ENCODE peak calls at places on chromosome 6, in ten cellular contexts. M, C, I, U, A, F, L, P, V and K are unnamed samples.

GRCh38 chr6:41779336-41779735 is 364 bp downstream of the FRS3 start:
- DNase-seq in M (no peak), C (no peak), I (no peak), U (no peak), A (no peak), F (no peak), L (no peak), P (no peak), V (no peak), K (no peak)

GRCh38 chr6:4788953-4789584 is 12.9 kb downstream of the CDYL start:
- DNase-seq in M (no peak), C (no peak), I (no peak), U (no peak), A (no peak), F (no peak), L (no peak), P (no peak), V (no peak), K (no peak)

GRCh38 chr6:22943331-22943730 is 374.0 kb downstream of the HDGFL1 start:
- DNase-seq in M (no peak), C (no peak), I (no peak), U (no peak), A (no peak), F (no peak), L (no peak), P (no peak), V (no peak), K (no peak)

GRCh38 chr6:149473080-149474052 is 11.4 kb downstream of the ZC3H12D start:
- DNase-seq in M (no peak), C (no peak), I (no peak), U (no peak), A (no peak), F (no peak), L (no peak), P (no peak), V (peak), K (peak)

GRCh38 chr6:148528292-148528691 is 185.7 kb downstream of the SASH1 start:
- DNase-seq in M (peak), C (no peak), I (no peak), U (no peak), A (no peak), F (no peak), L (no peak), P (no peak), V (no peak), K (no peak)

GRCh38 chr6:28139860-28140500 is 1.7 kb upstream of the ZKSCAN8 start:
- DNase-seq in M (no peak), C (no peak), I (no peak), U (no peak), A (no peak), F (no peak), L (no peak), P (no peak), V (no peak), K (no peak)

GRCh38 chr6:139313784-139314545 is 22.2 kb upstream of the TXLNB start:
- DNase-seq in M (peak), C (no peak), I (no peak), U (no peak), A (no peak), F (no peak), L (no peak), P (no peak), V (no peak), K (no peak)

GRCh38 chr6:14703586-14703985 is 542.3 kb upstream of the JARID2 start:
- DNase-seq in M (peak), C (no peak), I (peak), U (no peak), A (no peak), F (no peak), L (no peak), P (peak), V (no peak), K (no peak)

GRCh38 chr6:169092375-169092774 is 161.3 kb downstream of the THBS2 start:
- DNase-seq in M (peak), C (no peak), I (no peak), U (no peak), A (peak), F (no peak), L (no peak), P (peak), V (no peak), K (no peak)

GRCh38 chr6:19415605-19416326 is 421.4 kb upstream of the ID4 start:
- DNase-seq in M (peak), C (no peak), I (peak), U (no peak), A (peak), F (no peak), L (peak), P (peak), V (no peak), K (peak)

GRCh38 chr6:31203345-31203979 is 33.0 kb upstream of the POU5F1 start:
- DNase-seq in M (peak), C (no peak), I (no peak), U (peak), A (peak), F (no peak), L (peak), P (no peak), V (peak), K (peak)

GRCh38 chr6:15369838-15370237 is 124.0 kb downstream of the JARID2 start:
- DNase-seq in M (no peak), C (no peak), I (no peak), U (no peak), A (no peak), F (no peak), L (no peak), P (peak), V (no peak), K (no peak)

GRCh38 chr6:827431-827830 is 134.5 kb upstream of the EXOC2 start:
- DNase-seq in M (no peak), C (no peak), I (no peak), U (peak), A (no peak), F (no peak), L (no peak), P (no peak), V (no peak), K (no peak)

GRCh38 chr6:41046084-41046483 is 3.8 kb downstream of the TSPO2 start:
- DNase-seq in M (no peak), C (no peak), I (no peak), U (no peak), A (no peak), F (no peak), L (no peak), P (no peak), V (no peak), K (no peak)

GRCh38 chr6:4902363-4902762 is 101.5 kb downstream of the RPP40 start:
- DNase-seq in M (no peak), C (no peak), I (no peak), U (no peak), A (no peak), F (no peak), L (no peak), P (no peak), V (no peak), K (no peak)

GRCh38 chr6:105209950-105210706 is 30.3 kb upstream of the POPDC3 start:
- DNase-seq in M (peak), C (no peak), I (peak), U (no peak), A (peak), F (no peak), L (no peak), P (peak), V (peak), K (peak)

GRCh38 chr6:150016324-150017185 is 8.8 kb downstream of the RAET1L start:
- DNase-seq in M (peak), C (peak), I (peak), U (peak), A (peak), F (no peak), L (no peak), P (peak), V (peak), K (peak)

GRCh38 chr6:7505196-7505699 is 36.2 kb upstream of the DSP start:
- DNase-seq in M (peak), C (no peak), I (peak), U (no peak), A (peak), F (no peak), L (peak), P (peak), V (peak), K (peak)

GRCh38 chr6:136446579-136447182 is 103.5 kb downstream of the MAP7 start:
- DNase-seq in M (peak), C (no peak), I (no peak), U (no peak), A (peak), F (no peak), L (no peak), P (peak), V (no peak), K (peak)

GRCh38 chr6:36843169-36843568 is 3.9 kb upstream of the CPNE5 start:
- DNase-seq in M (no peak), C (no peak), I (no peak), U (no peak), A (no peak), F (no peak), L (no peak), P (no peak), V (no peak), K (no peak)

GRCh38 chr6:33670971-33671370 is 40.5 kb downstream of the UQCC2 start:
- DNase-seq in M (no peak), C (no peak), I (no peak), U (no peak), A (no peak), F (no peak), L (no peak), P (no peak), V (no peak), K (no peak)

GRCh38 chr6:151269318-151269995 is 29.7 kb downstream of the AKAP12 start:
- DNase-seq in M (peak), C (no peak), I (peak), U (no peak), A (peak), F (no peak), L (peak), P (peak), V (peak), K (peak)

GRCh38 chr6:160249687-160250086 is 8.9 kb downstream of the SLC22A2 start:
- DNase-seq in M (no peak), C (no peak), I (no peak), U (no peak), A (no peak), F (no peak), L (no peak), P (no peak), V (no peak), K (peak)

GRCh38 chr6:152552616-152553209 is 84.4 kb downstream of the SYNE1 start:
- DNase-seq in M (peak), C (peak), I (peak), U (peak), A (peak), F (peak), L (peak), P (peak), V (peak), K (peak)

GRCh38 chr6:50120300-50120699 is 70.6 kb upstream of the DEFB112 start:
- DNase-seq in M (no peak), C (no peak), I (no peak), U (no peak), A (no peak), F (no peak), L (peak), P (peak), V (no peak), K (peak)

GRCh38 chr6:105014954-105015353 is 58.0 kb downstream of the LIN28B start:
- DNase-seq in M (no peak), C (no peak), I (no peak), U (no peak), A (no peak), F (no peak), L (no peak), P (no peak), V (no peak), K (no peak)

GRCh38 chr6:41288025-41288777 is 1.7 kb upstream of the TREM1 start:
- DNase-seq in M (peak), C (no peak), I (no peak), U (peak), A (peak), F (no peak), L (no peak), P (no peak), V (no peak), K (peak)

GRCh38 chr6:152398316-152398715 is 238.8 kb downstream of the SYNE1 start:
- DNase-seq in M (no peak), C (no peak), I (no peak), U (no peak), A (no peak), F (no peak), L (no peak), P (no peak), V (no peak), K (no peak)

GRCh38 chr6:131955192-131955591 is 4.0 kb upstream of the CCN2 start:
- DNase-seq in M (no peak), C (no peak), I (no peak), U (no peak), A (no peak), F (no peak), L (no peak), P (no peak), V (no peak), K (no peak)

GRCh38 chr6:12749531-12750379 is 33.2 kb downstream of the PHACTR1 start:
- DNase-seq in M (no peak), C (peak), I (no peak), U (no peak), A (no peak), F (no peak), L (no peak), P (peak), V (no peak), K (no peak)

GRCh38 chr6:170444056-170444505 is 109.0 kb downstream of the PSMB1 start:
- DNase-seq in M (no peak), C (no peak), I (no peak), U (no peak), A (no peak), F (no peak), L (no peak), P (no peak), V (no peak), K (no peak)

GRCh38 chr6:77440206-77440976 is 22.9 kb downstream of the HTR1B start:
- DNase-seq in M (peak), C (no peak), I (no peak), U (no peak), A (no peak), F (no peak), L (no peak), P (no peak), V (no peak), K (no peak)

GRCh38 chr6:100426689-100427338 is 37.9 kb downstream of the SIM1 start:
- DNase-seq in M (no peak), C (no peak), I (no peak), U (no peak), A (no peak), F (no peak), L (no peak), P (peak), V (no peak), K (no peak)

GRCh38 chr6:115870464-115870863 is 190.2 kb downstream of the FRK start:
- DNase-seq in M (no peak), C (no peak), I (no peak), U (no peak), A (no peak), F (no peak), L (no peak), P (no peak), V (no peak), K (no peak)

GRCh38 chr6:124928831-124929230 is 33.4 kb upstream of the RNF217 start:
- DNase-seq in M (no peak), C (no peak), I (no peak), U (no peak), A (no peak), F (no peak), L (peak), P (no peak), V (no peak), K (peak)

GRCh38 chr6:113645576-113645970 is 211.6 kb upstream of the MARCKS start:
- DNase-seq in M (peak), C (no peak), I (peak), U (no peak), A (peak), F (no peak), L (peak), P (peak), V (no peak), K (peak)

GRCh38 chr6:110378552-110378951 is 20.4 kb upstream of the METTL24 start:
- DNase-seq in M (no peak), C (no peak), I (no peak), U (no peak), A (no peak), F (no peak), L (no peak), P (no peak), V (no peak), K (no peak)

GRCh38 chr6:137681445-137682009 is 185.5 kb upstream of the TNFAIP3 start:
- DNase-seq in M (no peak), C (no peak), I (no peak), U (no peak), A (no peak), F (no peak), L (no peak), P (no peak), V (peak), K (no peak)

GRCh38 chr6:111837641-111838500 is 35.4 kb downstream of the FYN start:
- DNase-seq in M (no peak), C (no peak), I (no peak), U (peak), A (no peak), F (no peak), L (no peak), P (no peak), V (no peak), K (no peak)

GRCh38 chr6:1848752-1849151 is 239.0 kb downstream of the FOXC1 start:
- DNase-seq in M (no peak), C (no peak), I (no peak), U (no peak), A (no peak), F (no peak), L (no peak), P (no peak), V (no peak), K (no peak)
- TF ChIP-seq CTCF in M (no peak), C (no peak), I (no peak), U (no peak), A (no peak), F (no peak), L (no peak), P (no peak), V (no peak), K (no peak)

GRCh38 chr6:156659317-156660198 is 117.6 kb upstream of the ARID1B start:
- DNase-seq in M (no peak), C (no peak), I (no peak), U (no peak), A (no peak), F (no peak), L (no peak), P (no peak), V (no peak), K (no peak)
- TF ChIP-seq CTCF in M (no peak), C (no peak), I (no peak), U (peak), A (no peak), F (no peak), L (no peak), P (peak), V (no peak), K (no peak)

DNA sequence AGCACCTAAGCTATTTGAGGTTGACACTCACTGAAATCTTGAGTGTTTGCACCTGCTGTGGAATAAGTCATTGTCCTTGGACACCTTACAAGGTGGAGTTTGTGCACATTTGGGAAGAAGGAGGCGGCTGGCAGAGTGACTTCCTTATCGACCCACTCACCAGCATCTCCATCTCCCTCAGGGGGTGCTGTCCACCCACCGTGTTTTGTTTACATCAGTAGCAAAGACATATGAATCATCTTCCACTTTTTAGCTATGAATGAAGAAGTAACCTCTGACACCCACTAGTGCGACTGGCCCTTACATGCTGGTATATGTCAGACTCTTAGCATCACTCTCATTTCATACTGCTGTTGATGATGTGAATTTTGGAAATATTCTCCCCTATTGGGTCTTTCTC is 119.5 kb upstream of the SGK1 start:
- DNase-seq in M (peak), C (no peak), I (no peak), U (peak), A (no peak), F (peak), L (no peak), P (no peak), V (peak), K (peak)
- TF ChIP-seq CTCF in M (peak), C (no peak), I (no peak), U (no peak), A (no peak), F (peak), L (peak), P (no peak), V (peak), K (no peak)

GRCh38 chr6:46606318-46606717 is 46.3 kb downstream of the CYP39A1 start:
- DNase-seq in M (no peak), C (no peak), I (no peak), U (no peak), A (no peak), F (no peak), L (no peak), P (no peak), V (no peak), K (no peak)
- TF ChIP-seq CTCF in M (no peak), C (no peak), I (no peak), U (no peak), A (no peak), F (no peak), L (no peak), P (no peak), V (no peak), K (no peak)

GRCh38 chr6:108250240-108250866 is 10.5 kb downstream of the SNX3 start:
- DNase-seq in M (peak), C (no peak), I (no peak), U (no peak), A (peak), F (no peak), L (no peak), P (no peak), V (no peak), K (peak)
- TF ChIP-seq CTCF in M (peak), C (peak), I (peak), U (peak), A (peak), F (no peak), L (peak), P (peak), V (peak), K (no peak)

GRCh38 chr6:54266400-54266923 is 41.8 kb upstream of the TINAG start:
- DNase-seq in M (no peak), C (peak), I (no peak), U (no peak), A (no peak), F (no peak), L (no peak), P (no peak), V (no peak), K (no peak)
- TF ChIP-seq CTCF in M (no peak), C (peak), I (no peak), U (no peak), A (no peak), F (no peak), L (peak), P (no peak), V (no peak), K (no peak)

GRCh38 chr6:47416396-47417345 is 60.9 kb upstream of the CD2AP start:
- DNase-seq in M (no peak), C (no peak), I (no peak), U (no peak), A (no peak), F (no peak), L (peak), P (no peak), V (no peak), K (no peak)
- TF ChIP-seq CTCF in M (no peak), C (no peak), I (no peak), U (no peak), A (no peak), F (no peak), L (no peak), P (no peak), V (no peak), K (no peak)

DNA sequence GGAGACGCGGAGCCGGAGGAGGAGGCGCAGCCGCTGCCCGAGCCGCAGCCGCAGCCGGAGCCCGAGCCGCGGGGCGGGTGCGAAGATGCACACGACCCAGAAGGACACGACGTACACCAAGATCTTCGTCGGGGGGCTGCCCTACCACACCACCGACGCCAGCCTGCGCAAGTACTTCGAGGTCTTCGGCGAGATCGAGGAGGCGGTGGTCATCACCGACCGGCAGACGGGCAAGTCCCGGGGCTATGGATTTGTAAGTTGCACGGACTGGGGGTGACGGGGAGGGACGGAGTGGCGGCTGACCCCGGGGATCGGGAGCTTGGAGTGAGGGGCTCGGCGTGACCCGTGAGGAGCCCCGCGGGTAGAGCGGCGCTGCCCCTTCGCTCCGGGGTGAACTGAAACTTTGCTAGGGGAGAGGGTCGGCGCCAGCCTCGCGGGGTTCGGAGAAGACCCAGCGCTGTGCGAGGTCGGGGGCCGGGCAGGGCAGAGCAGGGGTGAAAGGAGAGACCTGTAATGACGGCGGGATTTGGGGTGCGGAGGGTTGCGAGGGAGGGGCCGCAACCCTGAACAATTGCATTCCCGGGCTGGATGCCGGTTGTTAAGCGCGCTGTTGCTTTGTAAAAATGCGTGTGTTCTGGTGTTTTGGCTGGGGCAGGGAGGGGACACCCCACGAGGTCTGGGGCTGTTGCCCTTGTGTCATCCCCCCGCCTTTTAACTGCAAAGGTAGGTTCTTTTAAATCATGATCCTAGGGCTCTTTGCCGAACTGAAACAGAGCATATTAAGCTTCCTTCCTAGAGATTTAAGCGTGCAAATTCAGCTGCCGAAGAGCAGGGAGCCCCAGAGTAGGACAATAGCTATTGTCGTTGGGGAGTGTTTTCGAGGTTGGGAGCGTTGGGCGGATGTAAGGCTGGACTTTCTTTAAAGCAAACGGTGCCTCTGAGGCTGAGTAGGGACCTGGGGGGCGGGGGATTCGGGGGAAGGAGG is 628 bp downstream of the RBM24 start:
- DNase-seq in M (peak), C (peak), I (no peak), U (no peak), A (no peak), F (no peak), L (no peak), P (peak), V (no peak), K (peak)
- TF ChIP-seq CTCF in M (no peak), C (no peak), I (no peak), U (no peak), A (no peak), F (no peak), L (no peak), P (no peak), V (no peak), K (no peak)